ENCODE peak calls at places on chromosome 14, in five cellular contexts. One of them, this sample, is unnamed.
A peak's percentile ranks its signal among the peaks of the same experiment; 100 is the strongest.

GRCh38 chr14:96851694-96852381 is 54.7 kb downstream of the VRK1 start:
- DNase-seq in stimulated activated CD4-positive, alpha-beta T cell treated with anti-CD3 and anti-CD28 coated beads, Interleukin-4, amount 100 ng/mL, for 24 hours: no peak
- DNase-seq in fibroblast of pulmonary artery: no peak
- DNase-seq in GM12892: no peak
- DNase-seq in ovary: no peak
- DNase-seq in this sample: no peak

GRCh38 chr14:104128981-104129380 is 9.4 kb upstream of the KIF26A start:
- DNase-seq in GM12892: no peak
- DNase-seq in ovary: no peak
- DNase-seq in fibroblast of pulmonary artery: no peak
- DNase-seq in stimulated activated CD4-positive, alpha-beta T cell treated with anti-CD3 and anti-CD28 coated beads, Interleukin-4, amount 100 ng/mL, for 24 hours: no peak
- DNase-seq in this sample: no peak

GRCh38 chr14:101977311-101978071 is 13.1 kb downstream of the DYNC1H1 start:
- DNase-seq in ovary: no peak
- DNase-seq in GM12892: no peak
- DNase-seq in stimulated activated CD4-positive, alpha-beta T cell treated with anti-CD3 and anti-CD28 coated beads, Interleukin-4, amount 100 ng/mL, for 24 hours: no peak
- DNase-seq in fibroblast of pulmonary artery: peak; percentile 18
- DNase-seq in this sample: no peak

GRCh38 chr14:69315302-69315701 is 55.3 kb downstream of the GALNT16 start:
- DNase-seq in fibroblast of pulmonary artery: peak; percentile 13
- DNase-seq in ovary: no peak
- DNase-seq in stimulated activated CD4-positive, alpha-beta T cell treated with anti-CD3 and anti-CD28 coated beads, Interleukin-4, amount 100 ng/mL, for 24 hours: no peak
- DNase-seq in GM12892: no peak
- DNase-seq in this sample: no peak

GRCh38 chr14:63323148-63323547 is 4.4 kb upstream of the GPHB5 start:
- DNase-seq in stimulated activated CD4-positive, alpha-beta T cell treated with anti-CD3 and anti-CD28 coated beads, Interleukin-4, amount 100 ng/mL, for 24 hours: no peak
- DNase-seq in ovary: no peak
- DNase-seq in GM12892: no peak
- DNase-seq in fibroblast of pulmonary artery: no peak
- DNase-seq in this sample: no peak

GRCh38 chr14:103067231-103067954 is 10.0 kb upstream of the CDC42BPB start:
- DNase-seq in stimulated activated CD4-positive, alpha-beta T cell treated with anti-CD3 and anti-CD28 coated beads, Interleukin-4, amount 100 ng/mL, for 24 hours: no peak
- DNase-seq in ovary: no peak
- DNase-seq in GM12892: no peak
- DNase-seq in fibroblast of pulmonary artery: peak; percentile 62
- DNase-seq in this sample: peak; percentile 34

GRCh38 chr14:22560638-22561365 is 28.2 kb downstream of the DAD1 start:
- DNase-seq in stimulated activated CD4-positive, alpha-beta T cell treated with anti-CD3 and anti-CD28 coated beads, Interleukin-4, amount 100 ng/mL, for 24 hours: peak; percentile 59
- DNase-seq in ovary: no peak
- DNase-seq in GM12892: no peak
- DNase-seq in fibroblast of pulmonary artery: no peak
- DNase-seq in this sample: no peak

GRCh38 chr14:61178226-61179060 is 102.7 kb downstream of the TMEM30B start:
- DNase-seq in fibroblast of pulmonary artery: peak; percentile 95
- DNase-seq in stimulated activated CD4-positive, alpha-beta T cell treated with anti-CD3 and anti-CD28 coated beads, Interleukin-4, amount 100 ng/mL, for 24 hours: peak; percentile 56
- DNase-seq in ovary: no peak
- DNase-seq in GM12892: no peak
- DNase-seq in this sample: peak; percentile 99

GRCh38 chr14:68147331-68147730 is 327.8 kb downstream of the RAD51B start:
- DNase-seq in ovary: no peak
- DNase-seq in stimulated activated CD4-positive, alpha-beta T cell treated with anti-CD3 and anti-CD28 coated beads, Interleukin-4, amount 100 ng/mL, for 24 hours: no peak
- DNase-seq in fibroblast of pulmonary artery: peak; percentile 31
- DNase-seq in GM12892: no peak
- DNase-seq in this sample: no peak

GRCh38 chr14:42299692-42300091 is 693.0 kb downstream of the LRFN5 start:
- DNase-seq in GM12892: no peak
- DNase-seq in ovary: no peak
- DNase-seq in stimulated activated CD4-positive, alpha-beta T cell treated with anti-CD3 and anti-CD28 coated beads, Interleukin-4, amount 100 ng/mL, for 24 hours: no peak
- DNase-seq in fibroblast of pulmonary artery: peak; percentile 1
- DNase-seq in this sample: no peak

GRCh38 chr14:73237219-73237785 is at the start of gene PAPLN:
- DNase-seq in GM12892: no peak
- DNase-seq in ovary: peak; percentile 61
- DNase-seq in fibroblast of pulmonary artery: peak; percentile 44
- DNase-seq in stimulated activated CD4-positive, alpha-beta T cell treated with anti-CD3 and anti-CD28 coated beads, Interleukin-4, amount 100 ng/mL, for 24 hours: no peak
- DNase-seq in this sample: no peak

GRCh38 chr14:69484444-69485113 is at the start of gene PLEKHD1:
- DNase-seq in ovary: no peak
- DNase-seq in GM12892: no peak
- DNase-seq in fibroblast of pulmonary artery: no peak
- DNase-seq in stimulated activated CD4-positive, alpha-beta T cell treated with anti-CD3 and anti-CD28 coated beads, Interleukin-4, amount 100 ng/mL, for 24 hours: no peak
- DNase-seq in this sample: no peak

GRCh38 chr14:90666571-90666970 is 149.7 kb downstream of the TTC7B start:
- DNase-seq in GM12892: no peak
- DNase-seq in ovary: no peak
- DNase-seq in stimulated activated CD4-positive, alpha-beta T cell treated with anti-CD3 and anti-CD28 coated beads, Interleukin-4, amount 100 ng/mL, for 24 hours: no peak
- DNase-seq in fibroblast of pulmonary artery: no peak
- DNase-seq in this sample: no peak

GRCh38 chr14:66070542-66071319 is 415.4 kb upstream of the CCDC196 start:
- DNase-seq in stimulated activated CD4-positive, alpha-beta T cell treated with anti-CD3 and anti-CD28 coated beads, Interleukin-4, amount 100 ng/mL, for 24 hours: peak; percentile 77
- DNase-seq in GM12892: peak; percentile 38
- DNase-seq in ovary: no peak
- DNase-seq in fibroblast of pulmonary artery: peak; percentile 32
- DNase-seq in this sample: no peak

GRCh38 chr14:105299654-105300541 is 903 bp downstream of the BRF1 start:
- DNase-seq in stimulated activated CD4-positive, alpha-beta T cell treated with anti-CD3 and anti-CD28 coated beads, Interleukin-4, amount 100 ng/mL, for 24 hours: no peak
- DNase-seq in GM12892: no peak
- DNase-seq in fibroblast of pulmonary artery: no peak
- DNase-seq in ovary: peak; percentile 64
- DNase-seq in this sample: no peak

GRCh38 chr14:21049263-21049662 is 7.1 kb downstream of the RNASE7 start:
- DNase-seq in fibroblast of pulmonary artery: no peak
- DNase-seq in GM12892: no peak
- DNase-seq in ovary: no peak
- DNase-seq in stimulated activated CD4-positive, alpha-beta T cell treated with anti-CD3 and anti-CD28 coated beads, Interleukin-4, amount 100 ng/mL, for 24 hours: no peak
- DNase-seq in this sample: peak; percentile 73

GRCh38 chr14:95504135-95505029 is 12.1 kb downstream of the SYNE3 start:
- DNase-seq in ovary: no peak
- DNase-seq in stimulated activated CD4-positive, alpha-beta T cell treated with anti-CD3 and anti-CD28 coated beads, Interleukin-4, amount 100 ng/mL, for 24 hours: peak; percentile 38
- DNase-seq in fibroblast of pulmonary artery: peak; percentile 82
- DNase-seq in GM12892: no peak
- DNase-seq in this sample: peak; percentile 66

GRCh38 chr14:67409461-67409860 is 2.5 kb downstream of the PLEK2 start:
- DNase-seq in GM12892: no peak
- DNase-seq in fibroblast of pulmonary artery: no peak
- DNase-seq in ovary: no peak
- DNase-seq in stimulated activated CD4-positive, alpha-beta T cell treated with anti-CD3 and anti-CD28 coated beads, Interleukin-4, amount 100 ng/mL, for 24 hours: no peak
- DNase-seq in this sample: no peak

GRCh38 chr14:69464379-69464778 is 20.1 kb upstream of the PLEKHD1 start:
- DNase-seq in GM12892: no peak
- DNase-seq in ovary: no peak
- DNase-seq in fibroblast of pulmonary artery: peak; percentile 20
- DNase-seq in stimulated activated CD4-positive, alpha-beta T cell treated with anti-CD3 and anti-CD28 coated beads, Interleukin-4, amount 100 ng/mL, for 24 hours: no peak
- DNase-seq in this sample: peak; percentile 41

GRCh38 chr14:50320279-50320678 is 8.2 kb downstream of the DMAC2L start:
- DNase-seq in stimulated activated CD4-positive, alpha-beta T cell treated with anti-CD3 and anti-CD28 coated beads, Interleukin-4, amount 100 ng/mL, for 24 hours: peak; percentile 31
- DNase-seq in ovary: no peak
- DNase-seq in fibroblast of pulmonary artery: peak; percentile 63
- DNase-seq in GM12892: no peak
- DNase-seq in this sample: peak; percentile 51

GRCh38 chr14:22903742-22904087 is 15.2 kb downstream of the RBM23 start:
- DNase-seq in ovary: no peak
- DNase-seq in fibroblast of pulmonary artery: no peak
- DNase-seq in GM12892: no peak
- DNase-seq in stimulated activated CD4-positive, alpha-beta T cell treated with anti-CD3 and anti-CD28 coated beads, Interleukin-4, amount 100 ng/mL, for 24 hours: no peak
- DNase-seq in this sample: no peak

GRCh38 chr14:50836515-50836914 is 5.6 kb upstream of the NIN start:
- DNase-seq in GM12892: no peak
- DNase-seq in stimulated activated CD4-positive, alpha-beta T cell treated with anti-CD3 and anti-CD28 coated beads, Interleukin-4, amount 100 ng/mL, for 24 hours: no peak
- DNase-seq in fibroblast of pulmonary artery: no peak
- DNase-seq in ovary: no peak
- DNase-seq in this sample: no peak

GRCh38 chr14:103279129-103280025 is 54.7 kb upstream of the EIF5 start:
- DNase-seq in GM12892: no peak
- DNase-seq in fibroblast of pulmonary artery: no peak
- DNase-seq in ovary: no peak
- DNase-seq in stimulated activated CD4-positive, alpha-beta T cell treated with anti-CD3 and anti-CD28 coated beads, Interleukin-4, amount 100 ng/mL, for 24 hours: no peak
- DNase-seq in this sample: no peak

GRCh38 chr14:91466192-91466591 is 43.9 kb downstream of the PPP4R3A start:
- DNase-seq in fibroblast of pulmonary artery: no peak
- DNase-seq in stimulated activated CD4-positive, alpha-beta T cell treated with anti-CD3 and anti-CD28 coated beads, Interleukin-4, amount 100 ng/mL, for 24 hours: no peak
- DNase-seq in GM12892: no peak
- DNase-seq in ovary: no peak
- DNase-seq in this sample: peak; percentile 6

GRCh38 chr14:95197498-95198010 is 40.2 kb upstream of the DICER1 start:
- DNase-seq in stimulated activated CD4-positive, alpha-beta T cell treated with anti-CD3 and anti-CD28 coated beads, Interleukin-4, amount 100 ng/mL, for 24 hours: no peak
- DNase-seq in fibroblast of pulmonary artery: no peak
- DNase-seq in GM12892: no peak
- DNase-seq in ovary: no peak
- DNase-seq in this sample: no peak

GRCh38 chr14:22598896-22599244 is 770 bp downstream of the ABHD4 start:
- DNase-seq in GM12892: peak; percentile 38
- DNase-seq in stimulated activated CD4-positive, alpha-beta T cell treated with anti-CD3 and anti-CD28 coated beads, Interleukin-4, amount 100 ng/mL, for 24 hours: peak; percentile 57
- DNase-seq in fibroblast of pulmonary artery: peak; percentile 61
- DNase-seq in ovary: no peak
- DNase-seq in this sample: peak; percentile 66

GRCh38 chr14:53888535-53889386 is 67.9 kb downstream of the BMP4 start:
- DNase-seq in stimulated activated CD4-positive, alpha-beta T cell treated with anti-CD3 and anti-CD28 coated beads, Interleukin-4, amount 100 ng/mL, for 24 hours: no peak
- DNase-seq in ovary: no peak
- DNase-seq in fibroblast of pulmonary artery: no peak
- DNase-seq in GM12892: no peak
- DNase-seq in this sample: no peak

GRCh38 chr14:70884595-70885342 is 22.5 kb upstream of the PCNX1 start:
- DNase-seq in fibroblast of pulmonary artery: no peak
- DNase-seq in stimulated activated CD4-positive, alpha-beta T cell treated with anti-CD3 and anti-CD28 coated beads, Interleukin-4, amount 100 ng/mL, for 24 hours: no peak
- DNase-seq in ovary: no peak
- DNase-seq in GM12892: no peak
- DNase-seq in this sample: no peak

GRCh38 chr14:23384364-23385080 is 7.7 kb downstream of the CMTM5 start:
- DNase-seq in fibroblast of pulmonary artery: no peak
- DNase-seq in ovary: no peak
- DNase-seq in GM12892: no peak
- DNase-seq in stimulated activated CD4-positive, alpha-beta T cell treated with anti-CD3 and anti-CD28 coated beads, Interleukin-4, amount 100 ng/mL, for 24 hours: no peak
- DNase-seq in this sample: no peak

GRCh38 chr14:89466939-89467338 is 49.9 kb upstream of the FOXN3 start:
- DNase-seq in GM12892: no peak
- DNase-seq in stimulated activated CD4-positive, alpha-beta T cell treated with anti-CD3 and anti-CD28 coated beads, Interleukin-4, amount 100 ng/mL, for 24 hours: no peak
- DNase-seq in fibroblast of pulmonary artery: no peak
- DNase-seq in ovary: no peak
- DNase-seq in this sample: no peak

GRCh38 chr14:29236848-29237247 is 470.3 kb downstream of the FOXG1 start:
- DNase-seq in GM12892: no peak
- DNase-seq in ovary: no peak
- DNase-seq in stimulated activated CD4-positive, alpha-beta T cell treated with anti-CD3 and anti-CD28 coated beads, Interleukin-4, amount 100 ng/mL, for 24 hours: no peak
- DNase-seq in fibroblast of pulmonary artery: peak; percentile 80
- DNase-seq in this sample: peak; percentile 87